ENCODE peak calls at places on chromosomes 2 and 18, in four cellular contexts. I, S, X and W are unnamed samples.
A peak's percentile ranks its signal among the peaks of the same experiment; 100 is the strongest.

GRCh38 chr2:136104977-136105376 is 13.0 kb downstream of the CXCR4 start:
- DNase-seq in S (peak; percentile 61), I (no peak), X (no peak), W (peak; percentile 50)

GRCh38 chr2:168912466-168913170 is 11.5 kb downstream of the G6PC2 start:
- DNase-seq in I (peak; percentile 21), S (no peak), X (peak; percentile 72), W (peak; percentile 17)

GRCh38 chr2:205612661-205613060 is 69.6 kb upstream of the NRP2 start:
- DNase-seq in X (no peak), I (no peak), S (no peak), W (no peak)

GRCh38 chr2:57497489-57498096 is 549.0 kb upstream of the VRK2 start:
- DNase-seq in X (peak; percentile 82), S (peak; percentile 50), I (peak; percentile 82), W (peak; percentile 73)

GRCh38 chr18:55301836-55302235 is 286.2 kb downstream of the TCF4 start:
- DNase-seq in S (no peak), I (no peak), X (no peak), W (no peak)

GRCh38 chr2:55843096-55843991 is 80.2 kb downstream of the EFEMP1 start:
- DNase-seq in I (peak; percentile 87), X (no peak), S (peak; percentile 59), W (peak; percentile 94)

GRCh38 chr2:69163109-69163508 is 150.1 kb downstream of the ANTXR1 start:
- DNase-seq in S (no peak), X (no peak), I (peak; percentile 44), W (peak; percentile 81)

GRCh38 chr2:61014805-61015204 is 2.7 kb upstream of the PEX13 start:
- DNase-seq in I (no peak), S (no peak), X (no peak), W (peak; percentile 70)

GRCh38 chr2:38122344-38122743 is 46.4 kb upstream of the CYP1B1 start:
- DNase-seq in S (no peak), X (no peak), I (no peak), W (no peak)

GRCh38 chr2:149420053-149420963 is 89.9 kb downstream of the LYPD6 start:
- DNase-seq in S (peak; percentile 58), I (peak; percentile 49), X (no peak), W (no peak)

GRCh38 chr2:85795331-85796045 is 41.7 kb downstream of the ATOH8 start:
- DNase-seq in X (no peak), I (no peak), S (no peak), W (no peak)

GRCh38 chr18:63366270-63366990 is 576 bp downstream of the KDSR start:
- DNase-seq in X (peak; percentile 73), S (peak; percentile 64), I (peak; percentile 83), W (peak; percentile 83)

GRCh38 chr18:63366991-63367240 is at the start of gene KDSR:
- DNase-seq in I (no peak), X (no peak), S (no peak), W (no peak)

GRCh38 chr18:63365909-63366269 is 1.1 kb downstream of the KDSR start:
- DNase-seq in S (no peak), X (peak; percentile 36), I (peak; percentile 10), W (peak; percentile 16)

GRCh38 chr18:63367241-63367953 is 391 bp upstream of the KDSR start:
- DNase-seq in S (peak; percentile 94), I (peak; percentile 99), X (peak; percentile 96), W (peak; percentile 97)

GRCh38 chr18:63368611-63369010 is 1.6 kb upstream of the KDSR start:
- DNase-seq in I (no peak), S (no peak), X (no peak), W (no peak)
- TF ChIP-seq EZH2 in I (no peak), S (no peak), X (no peak), W (no peak)

DNA sequence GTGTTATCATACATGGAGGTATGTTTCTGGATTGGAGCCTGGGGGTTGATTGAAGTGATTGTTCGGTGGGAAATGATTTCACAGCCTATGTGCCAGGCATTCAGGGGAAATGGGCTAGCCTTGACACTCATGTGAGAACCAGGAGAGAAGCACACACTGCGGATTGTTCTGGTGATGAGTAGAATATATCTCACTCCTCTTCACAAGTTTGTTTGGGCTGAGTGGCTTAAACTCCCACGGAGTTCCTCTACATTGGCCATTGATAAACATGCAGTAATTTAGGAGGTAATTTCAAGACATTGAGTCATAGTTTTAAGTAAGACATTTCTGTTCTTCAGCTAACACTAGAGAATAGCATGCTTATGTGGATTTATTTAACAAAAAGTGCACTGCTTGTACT is 498.9 kb upstream of the NETO1 start:
- DNase-seq in I (no peak), X (no peak), S (no peak), W (no peak)
- H2AFZ ChIP-seq in I (no peak overlapping the region), X (no peak overlapping the region), S (no peak overlapping the region), W (no peak overlapping the region)

DNA sequence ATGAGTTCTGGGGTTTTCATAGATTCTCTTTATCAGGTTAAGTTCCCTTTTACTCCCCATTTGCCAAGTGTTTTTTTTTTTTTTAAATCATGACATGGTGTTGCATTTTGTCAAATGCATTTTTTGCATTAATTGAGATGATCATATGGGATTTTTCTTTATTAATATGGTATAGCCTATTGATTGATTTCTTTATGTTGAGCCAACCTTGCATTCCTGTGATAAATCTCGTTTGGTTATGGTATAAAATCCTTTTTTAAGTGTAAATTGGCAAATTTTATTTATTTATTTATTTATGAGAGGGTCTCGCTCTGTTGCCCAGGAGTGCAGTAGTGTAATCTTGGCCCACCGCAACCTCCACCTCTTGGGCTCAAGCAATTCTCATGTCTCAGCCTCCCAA is 81.5 kb upstream of the ACVR1 start:
- DNase-seq in I (no peak), S (no peak), X (no peak), W (no peak)
- TF ChIP-seq CTCF in I (no peak), S (no peak), X (no peak), W (no peak)

GRCh38 chr2:161415041-161415440 is 1.1 kb upstream of the TBR1 start:
- DNase-seq in X (peak; percentile 41), I (no peak), S (no peak), W (peak; percentile 31)
- TF ChIP-seq EZH2 in X (peak; percentile 82), I (peak; percentile 34), S (peak; percentile 61), W (no peak)

GRCh38 chr18:5296706-5297320 is 1.3 kb upstream of the ZBTB14 start:
- DNase-seq in S (peak; percentile 43), X (peak; percentile 94), I (peak; percentile 93), W (peak; percentile 70)

GRCh38 chr18:5295231-5295920 is at the start of gene ZBTB14:
- DNase-seq in I (peak; percentile 90), S (peak; percentile 36), X (peak; percentile 56), W (peak; percentile 67)

GRCh38 chr18:5295981-5296705 is 617 bp upstream of the ZBTB14 start:
- DNase-seq in X (peak; percentile 96), I (peak; percentile 98), S (peak; percentile 90), W (peak; percentile 94)

GRCh38 chr18:5294113-5294617 is 1.4 kb downstream of the ZBTB14 start:
- DNase-seq in X (no peak), S (no peak), I (peak; percentile 51), W (no peak)

GRCh38 chr18:5294618-5295230 is 802 bp downstream of the ZBTB14 start:
- DNase-seq in I (no peak), X (peak; percentile 72), S (peak; percentile 27), W (peak; percentile 46)
- H2AFZ ChIP-seq in I (peak overlapping the region; percentile 82), X (peak overlapping the region; percentile 92), S (no peak overlapping the region), W (peak overlapping the region; percentile 98)